ENCODE peak calls at places on chromosomes 6 and 20, in five cellular contexts. W, E, O, M and G are unnamed samples.

GRCh38 chr20:41480054-41480770 is 113.6 kb upstream of the EMILIN3 start:
- DNase-seq in W (no peak), E (no peak), O (no peak), M (no peak), G (peak; percentile 17)

GRCh38 chr20:43564993-43565757 is 6.3 kb downstream of the SGK2 start:
- DNase-seq in W (no peak), E (no peak), O (no peak), M (no peak), G (no peak)

GRCh38 chr6:30061766-30062458 is 847 bp downstream of the POLR1H start:
- DNase-seq in W (no peak), E (no peak), O (no peak), M (no peak), G (peak; percentile 57)

GRCh38 chr6:28922004-28922840 is 1.6 kb downstream of the TRIM27 start:
- DNase-seq in W (no peak), E (peak; percentile 25), O (peak; percentile 30), M (peak; percentile 85), G (peak; percentile 49)

GRCh38 chr6:13538084-13538483 is 36.3 kb upstream of the SIRT5 start:
- DNase-seq in W (no peak), E (peak; percentile 34), O (peak; percentile 58), M (peak; percentile 70), G (no peak)

GRCh38 chr6:132270745-132271414 is 130.4 kb downstream of the MOXD1 start:
- DNase-seq in W (no peak), E (no peak), O (no peak), M (no peak), G (no peak)

GRCh38 chr6:163309491-163310026 is 105.0 kb upstream of the QKI start:
- DNase-seq in W (no peak), E (no peak), O (no peak), M (peak; percentile 69), G (no peak)

GRCh38 chr20:24746351-24746685 is 202.8 kb upstream of the CST7 start:
- DNase-seq in W (peak; percentile 74), E (no peak), O (no peak), M (peak; percentile 97), G (no peak)

GRCh38 chr6:30615958-30616810 is 859 bp downstream of the PPP1R10 start:
- DNase-seq in W (no peak), E (peak; percentile 23), O (peak; percentile 65), M (no peak), G (no peak)

GRCh38 chr6:6697620-6698019 is 109.1 kb downstream of the LY86 start:
- DNase-seq in W (no peak), E (no peak), O (no peak), M (no peak), G (no peak)

GRCh38 chr6:98124176-98124575 is 710.2 kb upstream of the POU3F2 start:
- DNase-seq in W (no peak), E (no peak), O (no peak), M (peak; percentile 32), G (no peak)

GRCh38 chr6:33620158-33620583 is 951 bp upstream of the ITPR3 start:
- DNase-seq in W (peak; percentile 84), E (peak; percentile 28), O (peak; percentile 45), M (no peak), G (peak; percentile 50)

GRCh38 chr6:134506162-134506561 is 188.2 kb upstream of the SGK1 start:
- DNase-seq in W (no peak), E (no peak), O (no peak), M (no peak), G (no peak)

GRCh38 chr20:19025430-19026120 is 186.9 kb upstream of the SLC24A3 start:
- DNase-seq in W (no peak), E (no peak), O (no peak), M (no peak), G (no peak)

GRCh38 chr6:83430606-83431544 is at the start of gene ME1:
- DNase-seq in W (peak; percentile 89), E (peak; percentile 82), O (peak; percentile 81), M (peak; percentile 52), G (peak; percentile 50)

GRCh38 chr20:62306440-62307187 is 3.8 kb downstream of the ADRM1 start:
- DNase-seq in W (no peak), E (no peak), O (no peak), M (peak; percentile 71), G (no peak)

GRCh38 chr6:36542041-36542440 is 5.2 kb downstream of the STK38 start:
- DNase-seq in W (no peak), E (no peak), O (no peak), M (no peak), G (no peak)

GRCh38 chr6:122872311-122872710 is 83.3 kb downstream of the SMPDL3A start:
- DNase-seq in W (no peak), E (no peak), O (no peak), M (no peak), G (no peak)

GRCh38 chr20:31590717-31591225 is 14.3 kb upstream of the ID1 start:
- DNase-seq in W (no peak), E (no peak), O (no peak), M (no peak), G (no peak)

GRCh38 chr20:46758929-46759669 is 49.6 kb downstream of the SLC2A10 start:
- DNase-seq in W (no peak), E (no peak), O (no peak), M (no peak), G (no peak)

GRCh38 chr6:40251609-40252008 is 317.3 kb upstream of the MOCS1 start:
- DNase-seq in W (no peak), E (no peak), O (no peak), M (no peak), G (no peak)

GRCh38 chr20:48094944-48095343 is 309.7 kb upstream of the SULF2 start:
- DNase-seq in W (no peak), E (no peak), O (no peak), M (no peak), G (no peak)

GRCh38 chr20:51553897-51554504 is 11.5 kb upstream of the NFATC2 start:
- DNase-seq in W (no peak), E (peak; percentile 55), O (no peak), M (peak; percentile 72), G (no peak)

GRCh38 chr20:63858393-63859165 is 2.7 kb upstream of the ABHD16B start:
- DNase-seq in W (peak; percentile 85), E (peak; percentile 25), O (no peak), M (no peak), G (peak; percentile 28)

GRCh38 chr6:125205931-125206330 is 52.4 kb downstream of the TPD52L1 start:
- DNase-seq in W (no peak), E (no peak), O (no peak), M (no peak), G (no peak)

GRCh38 chr6:20534906-20535305 is 649 bp downstream of the CDKAL1 start:
- DNase-seq in W (no peak), E (no peak), O (peak; percentile 24), M (no peak), G (peak; percentile 51)

GRCh38 chr6:31821301-31822037 is 6.1 kb upstream of the HSPA1B start:
- DNase-seq in W (peak; percentile 92), E (no peak), O (peak; percentile 65), M (peak; percentile 30), G (peak; percentile 80)

GRCh38 chr6:26103141-26103769 is 16.0 kb downstream of the HFE start:
- DNase-seq in W (no peak), E (peak; percentile 53), O (no peak), M (peak; percentile 38), G (no peak)

DNA sequence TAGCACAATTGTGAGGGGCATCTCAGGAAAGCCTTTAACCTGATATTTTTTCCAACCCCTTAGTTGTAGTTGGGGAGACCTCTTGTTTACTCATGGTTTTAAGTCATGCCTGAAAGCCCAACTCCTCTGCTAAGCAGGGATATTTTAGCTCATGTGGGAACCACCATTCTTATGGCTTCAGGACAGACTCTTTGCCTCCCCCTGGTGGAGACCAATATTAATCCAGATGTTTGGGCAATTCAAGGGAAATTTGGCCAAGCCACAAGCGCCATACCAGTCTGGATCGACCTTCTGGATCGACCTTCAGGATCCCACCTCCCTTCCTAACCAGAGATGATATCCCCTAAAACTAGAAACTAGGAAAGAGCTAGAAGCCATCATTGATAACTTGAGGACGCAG is 211.2 kb downstream of the C6orf118 start:
- DNase-seq in W (no peak), E (no peak), O (no peak), M (no peak), G (no peak)
- TF ChIP-seq CTCF in W (no peak), E (no peak), O (peak; percentile 21), M (no peak), G (peak; percentile 25)

GRCh38 chr6:52524921-52525320 is 51.9 kb downstream of the TRAM2 start:
- DNase-seq in W (no peak), E (no peak), O (no peak), M (no peak), G (no peak)

GRCh38 chr6:52522655-52523054 is 54.2 kb downstream of the TRAM2 start:
- DNase-seq in W (no peak), E (no peak), O (no peak), M (peak; percentile 20), G (no peak)

GRCh38 chr6:52519618-52520017 is 57.2 kb downstream of the TRAM2 start:
- DNase-seq in W (no peak), E (no peak), O (no peak), M (no peak), G (no peak)

GRCh38 chr6:52523363-52524207 is 53.3 kb downstream of the TRAM2 start:
- DNase-seq in W (no peak), E (no peak), O (no peak), M (no peak), G (no peak)

GRCh38 chr6:52522151-52522626 is 54.7 kb downstream of the TRAM2 start:
- DNase-seq in W (no peak), E (peak; percentile 66), O (no peak), M (no peak), G (no peak)
- TF ChIP-seq CTCF in W (no peak), E (peak; percentile 19), O (no peak), M (no peak), G (no peak)

DNA sequence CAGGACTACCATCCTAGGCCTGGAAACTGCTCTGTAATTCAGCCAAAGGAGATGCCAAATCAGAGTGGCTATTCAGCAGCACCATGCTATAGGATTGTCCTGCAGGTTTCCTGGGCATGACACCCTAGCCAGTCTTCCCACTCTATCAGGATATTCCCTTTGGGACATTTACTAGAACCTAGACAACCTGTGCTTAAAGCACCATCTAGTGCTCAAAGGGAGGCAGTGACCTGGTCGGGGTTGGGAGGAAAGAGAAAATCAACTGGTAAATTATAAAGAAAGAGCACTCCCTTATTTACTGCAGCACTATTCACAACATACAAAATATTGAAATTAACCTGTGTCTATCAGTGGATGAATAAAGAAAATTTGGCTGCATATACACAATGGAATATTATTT is 67.2 kb upstream of the SMLR1 start:
- DNase-seq in W (no peak), E (peak; percentile 70), O (peak; percentile 14), M (peak; percentile 52), G (no peak)
- TF ChIP-seq CTCF in W (no peak), E (peak; percentile 88), O (peak; percentile 68), M (no peak), G (peak; percentile 62)

GRCh38 chr6:139895205-139895793 is 520.9 kb upstream of the CITED2 start:
- DNase-seq in W (no peak), E (no peak), O (no peak), M (no peak), G (no peak)
- TF ChIP-seq CTCF in W (no peak), E (peak; percentile 58), O (peak; percentile 31), M (no peak), G (no peak)

GRCh38 chr6:1222426-1223311 is 89.2 kb upstream of the FOXQ1 start:
- DNase-seq in W (no peak), E (no peak), O (no peak), M (no peak), G (no peak)
- TF ChIP-seq CTCF in W (no peak), E (no peak), O (no peak), M (no peak), G (no peak)